ENCODE peak calls at places on chromosomes 16 and 17, in four cellular contexts. One of them, this sample, is unnamed.
A peak's percentile ranks its signal among the peaks of the same experiment; 100 is the strongest.

GRCh38 chr17:30345527-30346075 is 11.7 kb upstream of the TMIGD1 start:
- DNase-seq in H1: no peak
- DNase-seq in lower lobe of right lung: no peak
- DNase-seq in upper lobe of right lung: no peak
- DNase-seq in this sample: peak; percentile 42

GRCh38 chr16:54928421-54929089 is 2.1 kb upstream of the IRX5 start:
- DNase-seq in lower lobe of right lung: peak; percentile 90
- DNase-seq in upper lobe of right lung: peak; percentile 91
- DNase-seq in H1: peak; percentile 55
- DNase-seq in this sample: peak; percentile 20

GRCh38 chr16:23518435-23518891 is 8.2 kb upstream of the GGA2 start:
- DNase-seq in H1: no peak
- DNase-seq in upper lobe of right lung: no peak
- DNase-seq in lower lobe of right lung: no peak
- DNase-seq in this sample: no peak

GRCh38 chr17:1961187-1961586 is 63.9 kb downstream of the RTN4RL1 start:
- DNase-seq in upper lobe of right lung: no peak
- DNase-seq in H1: no peak
- DNase-seq in lower lobe of right lung: no peak
- DNase-seq in this sample: no peak

GRCh38 chr17:77831497-77832179 is 126.9 kb upstream of the TNRC6C start:
- DNase-seq in H1: no peak
- DNase-seq in lower lobe of right lung: peak; percentile 23
- DNase-seq in upper lobe of right lung: peak; percentile 19
- DNase-seq in this sample: no peak

GRCh38 chr17:4708436-4708835 is 2.0 kb upstream of the ARRB2 start:
- DNase-seq in H1: peak; percentile 64
- DNase-seq in upper lobe of right lung: no peak
- DNase-seq in lower lobe of right lung: no peak
- DNase-seq in this sample: no peak

GRCh38 chr17:79520134-79520892 is 90.5 kb downstream of the RBFOX3 start:
- DNase-seq in lower lobe of right lung: no peak
- DNase-seq in H1: no peak
- DNase-seq in upper lobe of right lung: no peak
- DNase-seq in this sample: no peak

GRCh38 chr16:25256821-25257503 is 683 bp downstream of the ZKSCAN2 start:
- DNase-seq in H1: no peak
- DNase-seq in lower lobe of right lung: peak; percentile 47
- DNase-seq in upper lobe of right lung: no peak
- DNase-seq in this sample: no peak

GRCh38 chr17:81831957-81832607 is 1.0 kb downstream of the MCRIP1 start:
- DNase-seq in upper lobe of right lung: peak; percentile 78
- DNase-seq in lower lobe of right lung: peak; percentile 67
- DNase-seq in H1: no peak
- DNase-seq in this sample: peak; percentile 42

GRCh38 chr16:65975049-65975708 is 391.3 kb upstream of the CDH5 start:
- DNase-seq in lower lobe of right lung: no peak
- DNase-seq in upper lobe of right lung: no peak
- DNase-seq in H1: peak; percentile 49
- DNase-seq in this sample: peak; percentile 65

GRCh38 chr16:18039931-18040330 is 296.6 kb downstream of the NPIPA8 start:
- DNase-seq in upper lobe of right lung: no peak
- DNase-seq in lower lobe of right lung: no peak
- DNase-seq in H1: no peak
- DNase-seq in this sample: no peak

GRCh38 chr16:10180771-10181163 is 1.5 kb downstream of the GRIN2A start:
- DNase-seq in upper lobe of right lung: peak; percentile 67
- DNase-seq in lower lobe of right lung: no peak
- DNase-seq in H1: peak; percentile 93
- DNase-seq in this sample: no peak

GRCh38 chr17:32349854-32350661 is at the start of gene ZNF207:
- DNase-seq in lower lobe of right lung: peak; percentile 96
- DNase-seq in H1: peak; percentile 92
- DNase-seq in upper lobe of right lung: peak; percentile 96
- DNase-seq in this sample: peak; percentile 77

GRCh38 chr16:5736209-5736608 is 638.6 kb upstream of the EEF2KMT start:
- DNase-seq in upper lobe of right lung: no peak
- DNase-seq in H1: no peak
- DNase-seq in lower lobe of right lung: no peak
- DNase-seq in this sample: no peak

GRCh38 chr16:30941600-30942420 is 7.1 kb upstream of the ORAI3 start:
- DNase-seq in upper lobe of right lung: peak; percentile 90
- DNase-seq in lower lobe of right lung: peak; percentile 90
- DNase-seq in H1: peak; percentile 87
- DNase-seq in this sample: no peak

GRCh38 chr16:53651357-53651756 is 52.3 kb downstream of the RPGRIP1L start:
- DNase-seq in lower lobe of right lung: no peak
- DNase-seq in upper lobe of right lung: no peak
- DNase-seq in H1: no peak
- DNase-seq in this sample: no peak

GRCh38 chr16:25177831-25178688 is 38.7 kb upstream of the AQP8 start:
- DNase-seq in upper lobe of right lung: peak; percentile 64
- DNase-seq in H1: no peak
- DNase-seq in lower lobe of right lung: peak; percentile 53
- DNase-seq in this sample: no peak

GRCh38 chr17:1945621-1946020 is 79.5 kb downstream of the RTN4RL1 start:
- DNase-seq in lower lobe of right lung: no peak
- DNase-seq in upper lobe of right lung: no peak
- DNase-seq in H1: no peak
- DNase-seq in this sample: no peak

GRCh38 chr16:4351880-4352279 is 759 bp upstream of the PAM16 start:
- DNase-seq in upper lobe of right lung: no peak
- DNase-seq in H1: no peak
- DNase-seq in lower lobe of right lung: no peak
- DNase-seq in this sample: no peak
- H3K4me1 ChIP-seq in upper lobe of right lung: peaks cover 27% of the 10 kb centered on the region
- H3K4me1 ChIP-seq in H1: no peaks in the 10 kb centered on the region
- H3K4me1 ChIP-seq in lower lobe of right lung: peaks cover 41% of the 10 kb centered on the region
- H3K4me1 ChIP-seq in this sample: peaks cover 6% of the 10 kb centered on the region

GRCh38 chr17:56979091-56979480 is 1.2 kb downstream of the SCPEP1 start:
- DNase-seq in H1: no peak
- DNase-seq in upper lobe of right lung: no peak
- DNase-seq in lower lobe of right lung: no peak
- DNase-seq in this sample: no peak

GRCh38 chr17:56975656-56976055 is 2.3 kb upstream of the SCPEP1 start:
- DNase-seq in upper lobe of right lung: no peak
- DNase-seq in lower lobe of right lung: no peak
- DNase-seq in H1: no peak
- DNase-seq in this sample: no peak

GRCh38 chr17:56976941-56977570 is 875 bp upstream of the SCPEP1 start:
- DNase-seq in upper lobe of right lung: no peak
- DNase-seq in H1: no peak
- DNase-seq in lower lobe of right lung: no peak
- DNase-seq in this sample: no peak

GRCh38 chr17:56978441-56979090 is 635 bp downstream of the SCPEP1 start:
- DNase-seq in H1: no peak
- DNase-seq in lower lobe of right lung: no peak
- DNase-seq in upper lobe of right lung: no peak
- DNase-seq in this sample: no peak

GRCh38 chr17:56977673-56978395 is at the start of gene SCPEP1:
- DNase-seq in upper lobe of right lung: peak; percentile 91
- DNase-seq in H1: peak; percentile 84
- DNase-seq in lower lobe of right lung: peak; percentile 90
- DNase-seq in this sample: peak; percentile 12
- TF ChIP-seq CTCF in upper lobe of right lung: no peak
- TF ChIP-seq CTCF in H1: no peak
- TF ChIP-seq CTCF in lower lobe of right lung: no peak
- TF ChIP-seq CTCF in this sample: no peak

DNA sequence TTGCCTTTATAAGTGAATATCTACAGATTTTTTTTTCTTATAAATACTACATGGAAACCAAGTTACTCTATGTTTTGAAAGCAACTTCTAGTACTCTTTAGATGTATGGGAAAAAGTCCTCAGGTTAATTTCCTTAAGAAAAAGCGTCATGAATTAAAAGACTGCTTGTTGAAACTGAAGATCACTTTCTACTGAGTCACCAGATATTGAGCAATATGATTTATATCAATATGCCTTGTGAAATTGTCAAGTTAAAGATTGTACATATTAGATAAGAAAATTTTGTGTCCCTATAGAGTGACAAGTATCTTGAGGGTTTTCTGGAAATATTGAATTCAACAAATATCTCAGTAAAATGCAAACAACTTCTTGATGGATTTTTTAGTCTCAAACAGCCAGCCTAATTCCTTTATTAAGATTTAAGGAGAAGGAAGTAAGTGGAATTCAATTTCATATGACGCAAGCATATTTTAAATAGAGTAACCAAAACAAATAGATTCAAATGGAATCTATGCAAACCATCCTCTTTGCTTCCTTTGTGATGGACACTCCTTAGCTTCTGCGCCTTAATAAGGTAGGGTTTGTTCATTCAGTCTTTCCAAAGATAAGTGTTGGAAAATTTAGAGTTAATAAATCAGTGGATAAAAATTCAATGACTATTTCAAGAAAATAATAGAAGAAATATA is 16.6 kb downstream of the KRT12 start:
- DNase-seq in lower lobe of right lung: no peak
- DNase-seq in H1: no peak
- DNase-seq in upper lobe of right lung: no peak
- DNase-seq in this sample: peak; percentile 74
- H3K27me3 ChIP-seq in lower lobe of right lung: peaks cover 7% of the 10 kb centered on the region
- H3K27me3 ChIP-seq in H1: no peaks in the 10 kb centered on the region
- H3K27me3 ChIP-seq in upper lobe of right lung: peaks cover 4% of the 10 kb centered on the region
- H3K27me3 ChIP-seq in this sample: no peaks in the 10 kb centered on the region

DNA sequence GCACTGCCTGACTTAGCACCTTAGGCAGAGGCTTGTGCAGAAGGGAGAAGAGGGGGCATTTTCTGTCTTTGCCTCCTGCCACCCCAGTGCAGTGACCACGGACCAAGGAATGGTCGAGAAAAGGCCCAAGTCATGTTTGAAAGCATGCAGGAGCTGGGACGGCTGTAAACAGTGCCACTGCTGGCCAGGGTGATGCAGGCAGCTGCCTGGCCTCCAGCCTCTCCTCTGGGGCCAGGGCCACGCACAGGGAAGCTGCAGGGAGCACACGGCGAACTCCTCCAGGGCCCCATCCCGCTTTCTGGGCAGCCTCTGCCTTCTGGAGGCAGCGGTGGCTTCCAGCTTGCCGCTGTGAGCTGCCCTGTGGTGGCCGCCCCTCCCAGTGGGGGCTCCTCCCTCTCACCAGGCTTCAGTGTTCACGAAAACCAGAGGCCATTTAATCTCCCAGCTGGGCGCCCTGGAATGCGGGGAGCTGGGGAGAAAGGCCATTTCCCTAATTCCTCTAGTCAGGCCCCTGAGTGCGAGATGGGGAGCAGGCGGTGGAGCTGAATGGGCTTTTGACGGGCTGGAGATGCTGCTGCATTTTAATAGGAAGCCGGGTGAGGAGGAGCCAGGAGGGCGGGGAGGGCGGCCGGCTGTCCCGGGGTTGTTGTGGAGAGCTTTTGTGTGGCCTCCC is 28.8 kb upstream of the DNAI2 start:
- DNase-seq in H1: peak; percentile 73
- DNase-seq in lower lobe of right lung: no peak
- DNase-seq in upper lobe of right lung: no peak
- DNase-seq in this sample: no peak
- H3K4me1 ChIP-seq in H1: peaks cover 8% of the 10 kb centered on the region
- H3K4me1 ChIP-seq in lower lobe of right lung: peaks cover 15% of the 10 kb centered on the region
- H3K4me1 ChIP-seq in upper lobe of right lung: peaks cover 13% of the 10 kb centered on the region
- H3K4me1 ChIP-seq in this sample: no peaks in the 10 kb centered on the region

GRCh38 chr16:82629441-82630027 is 2.8 kb downstream of the CDH13 start:
- DNase-seq in H1: no peak
- DNase-seq in upper lobe of right lung: no peak
- DNase-seq in lower lobe of right lung: no peak
- DNase-seq in this sample: peak; percentile 88

GRCh38 chr16:82627811-82628339 is 1.1 kb downstream of the CDH13 start:
- DNase-seq in H1: no peak
- DNase-seq in lower lobe of right lung: no peak
- DNase-seq in upper lobe of right lung: no peak
- DNase-seq in this sample: peak; percentile 67

GRCh38 chr16:82628741-82629140 is 2.0 kb downstream of the CDH13 start:
- DNase-seq in H1: no peak
- DNase-seq in lower lobe of right lung: no peak
- DNase-seq in upper lobe of right lung: no peak
- DNase-seq in this sample: peak; percentile 35

GRCh38 chr16:82621796-82622195 is 5.0 kb upstream of the CDH13 start:
- DNase-seq in H1: no peak
- DNase-seq in upper lobe of right lung: no peak
- DNase-seq in lower lobe of right lung: no peak
- DNase-seq in this sample: no peak

GRCh38 chr16:82625066-82625968 is 1.5 kb upstream of the CDH13 start:
- DNase-seq in upper lobe of right lung: no peak
- DNase-seq in lower lobe of right lung: no peak
- DNase-seq in H1: no peak
- DNase-seq in this sample: no peak
- TF ChIP-seq CTCF in upper lobe of right lung: no peak
- TF ChIP-seq CTCF in lower lobe of right lung: no peak
- TF ChIP-seq CTCF in H1: no peak
- TF ChIP-seq CTCF in this sample: peak; percentile 25

DNA sequence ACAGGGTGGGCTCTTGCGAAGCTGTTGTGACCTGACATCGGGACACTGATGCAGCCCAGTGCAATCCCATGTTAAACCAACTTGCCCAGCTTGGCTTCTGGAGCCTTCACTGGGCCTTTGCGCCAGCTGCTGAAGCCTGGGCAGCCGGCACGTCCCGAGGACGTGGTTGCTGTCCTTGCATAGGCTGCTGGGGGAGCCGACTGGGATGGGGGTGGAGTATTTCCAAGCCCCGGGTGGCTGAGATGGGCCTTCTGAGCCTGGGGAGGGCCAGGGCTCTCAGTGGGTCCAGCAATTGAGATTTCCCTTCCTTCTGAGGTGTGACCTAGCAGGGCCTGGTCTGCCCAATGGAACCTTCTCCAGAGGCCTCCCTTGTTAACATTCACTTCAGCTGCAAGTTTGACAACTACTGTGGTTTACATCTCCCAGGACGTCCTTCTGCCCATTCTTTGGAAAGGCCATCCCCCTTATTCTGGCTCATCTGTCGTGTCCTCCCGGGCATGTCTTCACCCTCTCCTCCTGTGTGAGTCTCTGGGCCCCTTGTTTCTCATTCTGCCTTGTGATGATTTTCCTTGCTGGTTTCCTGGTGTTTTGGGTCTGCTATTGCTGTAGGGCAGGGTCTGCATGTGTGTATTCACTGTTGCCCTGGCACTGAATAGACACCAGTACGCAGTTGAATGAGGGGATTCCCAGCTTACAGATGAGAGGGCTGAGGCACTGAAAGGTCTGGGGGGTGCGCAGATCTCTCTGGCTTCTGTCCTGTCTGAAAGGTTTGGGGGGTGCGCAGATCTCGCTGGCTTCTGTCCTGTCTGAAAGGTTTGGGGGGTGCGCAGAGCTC is 34.4 kb downstream of the HAPSTR1 start:
- DNase-seq in upper lobe of right lung: no peak
- DNase-seq in H1: peak; percentile 41
- DNase-seq in lower lobe of right lung: no peak
- DNase-seq in this sample: no peak
- H3K27me3 ChIP-seq in upper lobe of right lung: no peaks in the 10 kb centered on the region
- H3K27me3 ChIP-seq in H1: no peaks in the 10 kb centered on the region
- H3K27me3 ChIP-seq in lower lobe of right lung: no peaks in the 10 kb centered on the region
- H3K27me3 ChIP-seq in this sample: no peaks in the 10 kb centered on the region

GRCh38 chr17:45129426-45129939 is 2.8 kb downstream of the PLCD3 start:
- DNase-seq in lower lobe of right lung: no peak
- DNase-seq in H1: no peak
- DNase-seq in upper lobe of right lung: no peak
- DNase-seq in this sample: no peak
- H3K4me1 ChIP-seq in lower lobe of right lung: peaks cover 52% of the 10 kb centered on the region
- H3K4me1 ChIP-seq in H1: peaks cover 7% of the 10 kb centered on the region
- H3K4me1 ChIP-seq in upper lobe of right lung: peaks cover 39% of the 10 kb centered on the region
- H3K4me1 ChIP-seq in this sample: peaks cover 29% of the 10 kb centered on the region

This sample was measured in foreskin keratinocyte.